ENCODE peak calls at places on chromosomes 5 and 9, in four cellular contexts. One of them, this sample, is unnamed.

GRCh38 chr9:93178851-93179786 is 4.8 kb upstream of the WNK2 start:
- DNase-seq in hepatocyte: no peak
- DNase-seq in colonic mucosa: no peak
- DNase-seq in ascending aorta: no peak
- DNase-seq in this sample: no peak

GRCh38 chr5:74682636-74683035 is 2.4 kb upstream of the HEXB start:
- DNase-seq in ascending aorta: no peak
- DNase-seq in hepatocyte: no peak
- DNase-seq in colonic mucosa: no peak
- DNase-seq in this sample: no peak

GRCh38 chr5:134037160-134037559 is 32.4 kb upstream of the VDAC1 start:
- DNase-seq in colonic mucosa: no peak
- DNase-seq in hepatocyte: no peak
- DNase-seq in ascending aorta: no peak
- DNase-seq in this sample: no peak

GRCh38 chr5:139655727-139656271 is 7.7 kb downstream of the CXXC5 start:
- DNase-seq in colonic mucosa: no peak
- DNase-seq in ascending aorta: no peak
- DNase-seq in hepatocyte: peak; percentile 82
- DNase-seq in this sample: no peak

GRCh38 chr9:19409406-19410194 is 791 bp downstream of the ACER2 start:
- DNase-seq in ascending aorta: peak; percentile 22
- DNase-seq in hepatocyte: peak; percentile 37
- DNase-seq in colonic mucosa: peak; percentile 44
- DNase-seq in this sample: no peak

GRCh38 chr5:74372502-74373445 is 267.8 kb downstream of the ENC1 start:
- DNase-seq in hepatocyte: no peak
- DNase-seq in ascending aorta: no peak
- DNase-seq in colonic mucosa: peak; percentile 1
- DNase-seq in this sample: no peak

GRCh38 chr5:61270510-61271165 is 61.4 kb upstream of the ZSWIM6 start:
- DNase-seq in ascending aorta: no peak
- DNase-seq in colonic mucosa: no peak
- DNase-seq in hepatocyte: no peak
- DNase-seq in this sample: no peak

GRCh38 chr5:143495823-143496275 is 92.4 kb upstream of the NR3C1 start:
- DNase-seq in hepatocyte: no peak
- DNase-seq in ascending aorta: no peak
- DNase-seq in colonic mucosa: no peak
- DNase-seq in this sample: no peak

GRCh38 chr9:85541876-85542275 is 199.9 kb downstream of the AGTPBP1 start:
- DNase-seq in hepatocyte: no peak
- DNase-seq in colonic mucosa: no peak
- DNase-seq in ascending aorta: no peak
- DNase-seq in this sample: no peak

GRCh38 chr9:34224349-34224748 is 45.5 kb downstream of the UBAP1 start:
- DNase-seq in ascending aorta: no peak
- DNase-seq in colonic mucosa: no peak
- DNase-seq in hepatocyte: no peak
- DNase-seq in this sample: no peak
- H3K27me3 ChIP-seq in ascending aorta: no peaks in the 10 kb centered on the region
- H3K27me3 ChIP-seq in colonic mucosa: no peaks in the 10 kb centered on the region
- H3K27me3 ChIP-seq in hepatocyte: no peaks in the 10 kb centered on the region
- H3K27me3 ChIP-seq in this sample: no peaks in the 10 kb centered on the region

GRCh38 chr5:181059297-181060230 is 19.5 kb downstream of the BTNL9 start:
- DNase-seq in hepatocyte: peak; percentile 20
- DNase-seq in ascending aorta: no peak
- DNase-seq in colonic mucosa: no peak
- DNase-seq in this sample: no peak

GRCh38 chr5:181058786-181059296 is 18.8 kb downstream of the BTNL9 start:
- DNase-seq in colonic mucosa: no peak
- DNase-seq in ascending aorta: no peak
- DNase-seq in hepatocyte: no peak
- DNase-seq in this sample: no peak

GRCh38 chr5:181061645-181062044 is 21.6 kb downstream of the BTNL9 start:
- DNase-seq in hepatocyte: no peak
- DNase-seq in colonic mucosa: no peak
- DNase-seq in ascending aorta: no peak
- DNase-seq in this sample: no peak

GRCh38 chr5:181060924-181061323 is 20.9 kb downstream of the BTNL9 start:
- DNase-seq in hepatocyte: no peak
- DNase-seq in ascending aorta: no peak
- DNase-seq in colonic mucosa: no peak
- DNase-seq in this sample: no peak

DNA sequence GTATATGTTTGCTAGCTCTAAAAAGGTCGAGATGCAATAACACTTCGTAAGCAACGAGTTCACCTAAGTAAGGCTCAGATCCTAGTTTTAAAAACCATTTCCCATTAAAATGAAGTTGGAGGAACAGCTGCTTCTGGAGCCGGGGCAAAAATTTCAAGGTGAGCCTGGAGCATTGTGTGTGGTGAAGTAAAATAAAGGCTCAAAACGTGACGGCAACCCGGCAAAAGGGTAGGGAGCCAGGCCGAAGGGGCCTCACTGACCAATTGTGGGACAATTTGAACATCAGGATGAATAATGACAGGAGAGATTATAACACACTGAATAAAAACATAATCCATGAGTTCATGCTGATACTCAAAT is 20.1 kb downstream of the BTNL9 start:
- DNase-seq in hepatocyte: no peak
- DNase-seq in ascending aorta: no peak
- DNase-seq in colonic mucosa: no peak
- DNase-seq in this sample: no peak
- H3K36me3 ChIP-seq in hepatocyte: no peaks in the 10 kb centered on the region
- H3K36me3 ChIP-seq in ascending aorta: no peaks in the 10 kb centered on the region
- H3K36me3 ChIP-seq in colonic mucosa: no peaks in the 10 kb centered on the region
- H3K36me3 ChIP-seq in this sample: no peaks in the 10 kb centered on the region

DNA sequence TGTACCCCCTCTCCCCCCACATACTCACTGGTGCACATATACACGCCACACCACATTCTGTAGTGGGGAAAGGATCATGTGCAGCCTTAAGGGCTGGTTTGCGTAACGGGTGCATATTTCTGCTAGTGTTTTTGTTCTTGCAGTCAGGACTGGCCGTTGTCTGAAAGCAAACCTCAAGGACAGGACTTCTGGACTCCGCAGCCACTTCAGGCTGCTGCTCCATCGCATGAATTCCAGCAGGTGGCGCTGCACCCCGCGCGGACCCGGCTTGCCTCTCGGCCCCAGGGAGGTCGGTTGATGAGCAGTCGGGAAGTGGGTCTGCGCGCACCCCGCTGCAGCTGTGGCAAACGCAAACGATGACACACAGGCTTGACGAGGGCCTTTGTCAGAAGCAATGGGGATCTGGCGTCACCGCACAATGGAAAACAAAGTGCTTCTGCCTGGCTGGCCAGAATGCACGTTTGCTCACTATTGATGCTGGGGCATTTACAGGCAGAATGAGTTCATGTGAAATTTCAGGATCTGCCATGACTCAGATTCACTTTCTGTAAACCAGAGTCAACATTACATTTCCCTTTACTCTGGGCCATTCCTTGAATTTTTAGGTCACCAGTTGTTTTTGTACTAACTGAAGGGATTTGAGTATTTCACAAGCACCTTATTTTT is 36.3 kb upstream of the GLRX start:
- DNase-seq in colonic mucosa: peak; percentile 88
- DNase-seq in ascending aorta: peak; percentile 91
- DNase-seq in hepatocyte: peak; percentile 93
- DNase-seq in this sample: peak; percentile 41
- H3K4me1 ChIP-seq in colonic mucosa: peaks cover 7% of the 10 kb centered on the region
- H3K4me1 ChIP-seq in ascending aorta: peaks cover 28% of the 10 kb centered on the region
- H3K4me1 ChIP-seq in hepatocyte: peaks cover 40% of the 10 kb centered on the region
- H3K4me1 ChIP-seq in this sample: peaks cover 60% of the 10 kb centered on the region

GRCh38 chr9:110191616-110192015 is 16.3 kb downstream of the C9orf152 start:
- DNase-seq in colonic mucosa: no peak
- DNase-seq in ascending aorta: no peak
- DNase-seq in hepatocyte: no peak
- DNase-seq in this sample: no peak

GRCh38 chr9:110197330-110198187 is 10.4 kb downstream of the C9orf152 start:
- DNase-seq in hepatocyte: no peak
- DNase-seq in ascending aorta: no peak
- DNase-seq in colonic mucosa: peak; percentile 77
- DNase-seq in this sample: no peak

GRCh38 chr9:110189001-110189400 is 19.0 kb downstream of the C9orf152 start:
- DNase-seq in colonic mucosa: peak; percentile 78
- DNase-seq in hepatocyte: peak; percentile 41
- DNase-seq in ascending aorta: no peak
- DNase-seq in this sample: no peak

GRCh38 chr9:110189559-110190311 is 18.2 kb downstream of the C9orf152 start:
- DNase-seq in ascending aorta: no peak
- DNase-seq in colonic mucosa: no peak
- DNase-seq in hepatocyte: no peak
- DNase-seq in this sample: no peak

GRCh38 chr9:110192531-110193326 is 15.2 kb downstream of the C9orf152 start:
- DNase-seq in hepatocyte: peak; percentile 35
- DNase-seq in ascending aorta: no peak
- DNase-seq in colonic mucosa: peak; percentile 35
- DNase-seq in this sample: no peak
- H3K27me3 ChIP-seq in hepatocyte: no peaks in the 10 kb centered on the region
- H3K27me3 ChIP-seq in ascending aorta: no peaks in the 10 kb centered on the region
- H3K27me3 ChIP-seq in colonic mucosa: no peaks in the 10 kb centered on the region
- H3K27me3 ChIP-seq in this sample: no peaks in the 10 kb centered on the region

GRCh38 chr5:151670953-151671636 is 15.6 kb downstream of the SPARC start:
- DNase-seq in ascending aorta: peak; percentile 75
- DNase-seq in hepatocyte: no peak
- DNase-seq in colonic mucosa: no peak
- DNase-seq in this sample: no peak
- H3K36me3 ChIP-seq in ascending aorta: peaks cover 80% of the 10 kb centered on the region
- H3K36me3 ChIP-seq in hepatocyte: no peaks in the 10 kb centered on the region
- H3K36me3 ChIP-seq in colonic mucosa: no peaks in the 10 kb centered on the region
- H3K36me3 ChIP-seq in this sample: peaks cover 25% of the 10 kb centered on the region

GRCh38 chr9:133370680-133371079 is 5.2 kb downstream of the SURF4 start:
- DNase-seq in colonic mucosa: no peak
- DNase-seq in ascending aorta: no peak
- DNase-seq in hepatocyte: no peak
- DNase-seq in this sample: no peak

GRCh38 chr9:133371261-133371711 is 4.6 kb downstream of the SURF4 start:
- DNase-seq in hepatocyte: no peak
- DNase-seq in ascending aorta: no peak
- DNase-seq in colonic mucosa: no peak
- DNase-seq in this sample: no peak

GRCh38 chr9:133369923-133370322 is 5.9 kb downstream of the SURF4 start:
- DNase-seq in ascending aorta: no peak
- DNase-seq in hepatocyte: no peak
- DNase-seq in colonic mucosa: no peak
- DNase-seq in this sample: no peak

GRCh38 chr9:133374612-133375115 is 1.2 kb downstream of the SURF4 start:
- DNase-seq in hepatocyte: no peak
- DNase-seq in colonic mucosa: no peak
- DNase-seq in ascending aorta: no peak
- DNase-seq in this sample: no peak

DNA sequence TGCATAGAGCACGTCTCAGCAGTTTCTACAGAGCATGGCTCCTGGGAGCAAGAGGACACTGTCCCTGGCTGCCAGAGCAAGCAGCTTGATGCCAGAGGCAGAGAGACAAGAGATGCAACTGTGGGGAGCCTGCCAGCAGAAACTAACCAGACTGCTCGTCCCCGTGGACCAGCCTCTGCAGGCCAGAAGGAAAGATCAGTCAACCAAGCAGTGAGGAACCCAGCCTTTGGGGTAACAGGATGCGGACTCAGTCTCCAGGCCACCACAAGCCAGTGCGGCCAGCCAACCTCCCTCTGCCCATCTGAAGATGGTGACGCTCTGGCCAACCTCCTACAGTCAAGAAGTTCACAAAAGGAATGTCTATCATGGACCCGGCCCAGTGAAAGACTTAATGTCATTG is 3.7 kb downstream of the SURF4 start:
- DNase-seq in colonic mucosa: no peak
- DNase-seq in ascending aorta: no peak
- DNase-seq in hepatocyte: no peak
- DNase-seq in this sample: no peak
- H3K4me1 ChIP-seq in colonic mucosa: peaks cover 41% of the 10 kb centered on the region
- H3K4me1 ChIP-seq in ascending aorta: peaks cover 7% of the 10 kb centered on the region
- H3K4me1 ChIP-seq in hepatocyte: peaks cover 38% of the 10 kb centered on the region
- H3K4me1 ChIP-seq in this sample: peaks cover 92% of the 10 kb centered on the region